ENCODE peak calls at places on chromosomes 2 and 18, in four cellular contexts. One of them, this sample, is unnamed.
A peak's percentile ranks its signal among the peaks of the same experiment; 100 is the strongest.

GRCh38 chr2:199462167-199462976 is 4.6 kb upstream of the SATB2 start:
- DNase-seq in mesendoderm: peak; percentile 44
- DNase-seq in GM23248: no peak
- DNase-seq in IMR-90: no peak
- DNase-seq in this sample: no peak

GRCh38 chr18:50647237-50647636 is 87.3 kb downstream of the MAPK4 start:
- DNase-seq in mesendoderm: no peak
- DNase-seq in GM23248: no peak
- DNase-seq in IMR-90: no peak
- DNase-seq in this sample: no peak

GRCh38 chr2:15751477-15751876 is 159.8 kb downstream of the DDX1 start:
- DNase-seq in mesendoderm: no peak
- DNase-seq in GM23248: no peak
- DNase-seq in IMR-90: no peak
- DNase-seq in this sample: no peak

GRCh38 chr2:54052825-54053718 is 62.3 kb upstream of the ACYP2 start:
- DNase-seq in mesendoderm: peak; percentile 51
- DNase-seq in GM23248: peak; percentile 49
- DNase-seq in IMR-90: no peak
- DNase-seq in this sample: peak; percentile 81

GRCh38 chr2:73821227-73821626 is 7.5 kb upstream of the STAMBP start:
- DNase-seq in mesendoderm: no peak
- DNase-seq in GM23248: no peak
- DNase-seq in IMR-90: no peak
- DNase-seq in this sample: no peak

GRCh38 chr2:240229603-240230423 is 89.4 kb upstream of the OTOS start:
- DNase-seq in mesendoderm: no peak
- DNase-seq in GM23248: peak; percentile 54
- DNase-seq in IMR-90: peak; percentile 56
- DNase-seq in this sample: no peak

GRCh38 chr18:52337286-52337685 is 2.7 kb upstream of the DCC start:
- DNase-seq in mesendoderm: no peak
- DNase-seq in GM23248: peak; percentile 57
- DNase-seq in IMR-90: peak; percentile 61
- DNase-seq in this sample: no peak

GRCh38 chr2:159226059-159226461 is 60.4 kb downstream of the WDSUB1 start:
- DNase-seq in mesendoderm: peak; percentile 40
- DNase-seq in GM23248: peak; percentile 85
- DNase-seq in IMR-90: peak; percentile 52
- DNase-seq in this sample: no peak

GRCh38 chr18:154151-154550 is 4.2 kb upstream of the USP14 start:
- DNase-seq in mesendoderm: no peak
- DNase-seq in GM23248: peak; percentile 12
- DNase-seq in IMR-90: peak; percentile 29
- DNase-seq in this sample: no peak

GRCh38 chr18:73848656-73849055 is 299.0 kb downstream of the FBXO15 start:
- DNase-seq in mesendoderm: no peak
- DNase-seq in GM23248: peak; percentile 71
- DNase-seq in IMR-90: peak; percentile 88
- DNase-seq in this sample: no peak

GRCh38 chr2:101745711-101746694 is 48.5 kb downstream of the MAP4K4 start:
- DNase-seq in mesendoderm: no peak
- DNase-seq in GM23248: peak; percentile 87
- DNase-seq in IMR-90: peak; percentile 87
- DNase-seq in this sample: peak; percentile 15

GRCh38 chr2:16633632-16634430 is 31.8 kb downstream of the CYRIA start:
- DNase-seq in mesendoderm: no peak
- DNase-seq in GM23248: no peak
- DNase-seq in IMR-90: peak; percentile 55
- DNase-seq in this sample: no peak

GRCh38 chr2:23291274-23291673 is 93.7 kb upstream of the KLHL29 start:
- DNase-seq in mesendoderm: no peak
- DNase-seq in GM23248: peak; percentile 48
- DNase-seq in IMR-90: no peak
- DNase-seq in this sample: no peak

GRCh38 chr2:224650815-224651439 is 65.2 kb downstream of the CCDC195 start:
- DNase-seq in mesendoderm: peak; percentile 77
- DNase-seq in GM23248: peak; percentile 69
- DNase-seq in IMR-90: peak; percentile 56
- DNase-seq in this sample: peak; percentile 81

GRCh38 chr18:824179-824578 is 12.1 kb upstream of the YES1 start:
- DNase-seq in mesendoderm: no peak
- DNase-seq in GM23248: no peak
- DNase-seq in IMR-90: no peak
- DNase-seq in this sample: no peak

GRCh38 chr2:75047189-75047812 is 88.9 kb downstream of the POLE4 start:
- DNase-seq in mesendoderm: no peak
- DNase-seq in GM23248: peak; percentile 69
- DNase-seq in IMR-90: peak; percentile 79
- DNase-seq in this sample: no peak

GRCh38 chr18:79753391-79753851 is 44.3 kb upstream of the KCNG2 start:
- DNase-seq in mesendoderm: no peak
- DNase-seq in GM23248: no peak
- DNase-seq in IMR-90: no peak
- DNase-seq in this sample: no peak

GRCh38 chr18:57921708-57922107 is 118.6 kb upstream of the ATP8B1 start:
- DNase-seq in mesendoderm: peak; percentile 27
- DNase-seq in GM23248: peak; percentile 57
- DNase-seq in IMR-90: peak; percentile 60
- DNase-seq in this sample: no peak

GRCh38 chr2:225282858-225283693 is 116.4 kb upstream of the NYAP2 start:
- DNase-seq in mesendoderm: peak; percentile 53
- DNase-seq in GM23248: peak; percentile 38
- DNase-seq in IMR-90: peak; percentile 41
- DNase-seq in this sample: peak; percentile 65

GRCh38 chr2:240199133-240199870 is 58.8 kb upstream of the OTOS start:
- DNase-seq in mesendoderm: no peak
- DNase-seq in GM23248: no peak
- DNase-seq in IMR-90: no peak
- DNase-seq in this sample: no peak

GRCh38 chr2:207066166-207066565 is 99.6 kb downstream of the KLF7 start:
- DNase-seq in mesendoderm: no peak
- DNase-seq in GM23248: no peak
- DNase-seq in IMR-90: no peak
- DNase-seq in this sample: no peak

GRCh38 chr2:179938026-179938425 is 69.1 kb downstream of the CWC22 start:
- DNase-seq in mesendoderm: no peak
- DNase-seq in GM23248: no peak
- DNase-seq in IMR-90: no peak
- DNase-seq in this sample: no peak

GRCh38 chr18:28284132-28284531 is 107.2 kb upstream of the CDH2 start:
- DNase-seq in mesendoderm: no peak
- DNase-seq in GM23248: peak; percentile 47
- DNase-seq in IMR-90: peak; percentile 86
- DNase-seq in this sample: no peak

GRCh38 chr18:32730620-32731021 is 42.2 kb downstream of the KLHL14 start:
- DNase-seq in mesendoderm: no peak
- DNase-seq in GM23248: peak; percentile 45
- DNase-seq in IMR-90: no peak
- DNase-seq in this sample: peak; percentile 78

GRCh38 chr18:56139792-56140254 is 498.6 kb downstream of the TXNL1 start:
- DNase-seq in mesendoderm: no peak
- DNase-seq in GM23248: peak; percentile 77
- DNase-seq in IMR-90: peak; percentile 95
- DNase-seq in this sample: no peak

GRCh38 chr18:56139372-56139771 is 499.0 kb downstream of the TXNL1 start:
- DNase-seq in mesendoderm: no peak
- DNase-seq in GM23248: no peak
- DNase-seq in IMR-90: no peak
- DNase-seq in this sample: no peak
- H3K4me2 ChIP-seq in mesendoderm: no peak overlapping the region
- H3K4me2 ChIP-seq in GM23248: no peak overlapping the region
- H3K4me2 ChIP-seq in IMR-90: no peak overlapping the region
- H3K4me2 ChIP-seq in this sample: no peak overlapping the region

GRCh38 chr18:54718436-54718773 is 109.9 kb upstream of the RAB27B start:
- DNase-seq in mesendoderm: no peak
- DNase-seq in GM23248: no peak
- DNase-seq in IMR-90: no peak
- DNase-seq in this sample: no peak
- H3K4me3 ChIP-seq in mesendoderm: no peak overlapping the region
- H3K4me3 ChIP-seq in GM23248: no peak overlapping the region
- H3K4me3 ChIP-seq in IMR-90: no peak overlapping the region
- H3K4me3 ChIP-seq in this sample: no peak overlapping the region

GRCh38 chr2:109301746-109302145 is 172.7 kb downstream of the SH3RF3 start:
- DNase-seq in mesendoderm: no peak
- DNase-seq in GM23248: no peak
- DNase-seq in IMR-90: no peak
- DNase-seq in this sample: no peak
- H3K4me2 ChIP-seq in mesendoderm: no peak overlapping the region
- H3K4me2 ChIP-seq in GM23248: no peak overlapping the region
- H3K4me2 ChIP-seq in IMR-90: no peak overlapping the region
- H3K4me2 ChIP-seq in this sample: no peak overlapping the region

DNA sequence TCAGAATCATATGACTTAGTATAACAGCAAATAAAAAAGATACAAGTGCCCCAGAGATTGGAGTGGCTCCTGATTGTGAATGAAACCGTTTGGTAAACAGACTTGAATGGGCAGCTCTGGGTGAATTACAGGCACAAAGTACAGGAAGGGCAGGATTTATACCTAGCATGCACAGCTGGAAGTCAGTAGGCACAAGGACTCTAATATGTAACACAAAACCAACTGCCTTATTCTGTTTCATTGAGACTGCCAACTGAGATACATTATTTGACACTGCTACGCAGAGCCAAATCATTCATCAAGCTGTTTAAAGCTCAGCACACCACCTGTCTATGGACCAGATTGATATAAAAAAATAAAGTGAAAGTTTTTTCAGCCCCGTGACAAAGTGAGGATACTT is 541.2 kb downstream of the NUP35 start:
- DNase-seq in mesendoderm: no peak
- DNase-seq in GM23248: no peak
- DNase-seq in IMR-90: no peak
- DNase-seq in this sample: no peak
- H3K4me3 ChIP-seq in mesendoderm: no peak overlapping the region
- H3K4me3 ChIP-seq in GM23248: no peak overlapping the region
- H3K4me3 ChIP-seq in IMR-90: no peak overlapping the region
- H3K4me3 ChIP-seq in this sample: no peak overlapping the region

GRCh38 chr18:10661333-10661732 is 135.5 kb downstream of the NAPG start:
- DNase-seq in mesendoderm: peak; percentile 63
- DNase-seq in GM23248: peak; percentile 48
- DNase-seq in IMR-90: peak; percentile 30
- DNase-seq in this sample: no peak
- H3K4me2 ChIP-seq in mesendoderm: no peak overlapping the region
- H3K4me2 ChIP-seq in GM23248: no peak overlapping the region
- H3K4me2 ChIP-seq in IMR-90: no peak overlapping the region
- H3K4me2 ChIP-seq in this sample: no peak overlapping the region

GRCh38 chr18:78295271-78295670 is 684.3 kb upstream of the SALL3 start:
- DNase-seq in mesendoderm: no peak
- DNase-seq in GM23248: no peak
- DNase-seq in IMR-90: no peak
- DNase-seq in this sample: no peak

GRCh38 chr18:78293516-78293915 is 686.1 kb upstream of the SALL3 start:
- DNase-seq in mesendoderm: peak; percentile 15
- DNase-seq in GM23248: no peak
- DNase-seq in IMR-90: no peak
- DNase-seq in this sample: no peak

GRCh38 chr18:78292602-78293001 is 687.0 kb upstream of the SALL3 start:
- DNase-seq in mesendoderm: no peak
- DNase-seq in GM23248: no peak
- DNase-seq in IMR-90: no peak
- DNase-seq in this sample: no peak

GRCh38 chr18:78296152-78296551 is 683.5 kb upstream of the SALL3 start:
- DNase-seq in mesendoderm: no peak
- DNase-seq in GM23248: no peak
- DNase-seq in IMR-90: no peak
- DNase-seq in this sample: no peak

DNA sequence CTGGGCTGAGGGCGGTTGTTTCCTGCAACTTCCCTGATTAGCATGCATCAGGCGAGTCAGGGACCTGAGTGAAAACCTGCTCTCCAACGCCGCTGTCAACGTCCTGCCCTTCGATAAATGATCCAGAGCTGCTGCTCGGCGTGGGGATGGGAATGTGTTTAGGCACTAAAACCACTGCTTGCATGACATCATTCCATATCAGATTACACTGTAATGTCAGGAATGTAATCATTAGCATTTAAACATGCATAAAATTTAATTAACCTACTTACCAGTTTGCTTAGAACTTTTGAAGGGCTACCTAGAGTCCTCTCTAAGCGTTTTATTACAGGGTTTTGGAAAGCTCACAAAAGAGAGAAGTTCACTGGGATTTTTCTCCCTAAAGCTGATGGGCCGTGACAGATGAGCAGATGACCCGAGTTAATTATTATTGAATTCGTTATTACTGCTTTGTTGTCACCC is 685.6 kb upstream of the SALL3 start:
- DNase-seq in mesendoderm: peak; percentile 70
- DNase-seq in GM23248: no peak
- DNase-seq in IMR-90: no peak
- DNase-seq in this sample: no peak
- H3K4me3 ChIP-seq in mesendoderm: no peak overlapping the region
- H3K4me3 ChIP-seq in GM23248: no peak overlapping the region
- H3K4me3 ChIP-seq in IMR-90: no peak overlapping the region
- H3K4me3 ChIP-seq in this sample: no peak overlapping the region